ENCODE peak calls at places on chromosomes 3 and 15, in nine cellular contexts. W is T-cell; Z is endothelial cell; J is activated naive CD4-positive, alpha-beta T cell treated with Interleukin-2 at 50 U/mL for 16 hours; G is SW480; N is MCF 10A; U is mammary epithelial cell; E is retinal pigment epithelial cell; D is stimulated activated CD4-positive, alpha-beta T cell treated with anti-CD3 and anti-CD28 coated beads, Interleukin-12 subunit alpha, Interleukin-12 subunit beta, amount 100 ng/mL, for 4 hours. V is an unnamed sample.

GRCh38 chr15:78050851-78051250 is 26.7 kb downstream of the TBC1D2B start:
- DNase-seq in W (no peak), Z (no peak), J (peak; percentile 42), G (no peak), N (no peak), U (no peak), E (no peak), D (no peak), V (no peak)

GRCh38 chr3:77320514-77320913 is 280.6 kb downstream of the ROBO2 start:
- DNase-seq in W (no peak), Z (no peak), J (no peak), G (no peak), N (peak; percentile 36), U (no peak), E (peak; percentile 10), D (no peak), V (no peak)

GRCh38 chr3:175091426-175092114 is 232.4 kb downstream of the NAALADL2 start:
- DNase-seq in W (no peak), Z (no peak), J (no peak), G (no peak), N (no peak), U (no peak), E (no peak), D (no peak), V (no peak)

GRCh38 chr3:108088146-108088545 is 2.7 kb downstream of the CD47 start:
- DNase-seq in W (no peak), Z (no peak), J (no peak), G (no peak), N (no peak), U (no peak), E (no peak), D (no peak), V (no peak)

GRCh38 chr3:101842245-101842934 is 6.9 kb upstream of the NFKBIZ start:
- DNase-seq in W (no peak), Z (no peak), J (no peak), G (no peak), N (no peak), U (no peak), E (no peak), D (no peak), V (no peak)

GRCh38 chr3:34863485-34863884 is 775.8 kb upstream of the ARPP21 start:
- DNase-seq in W (no peak), Z (no peak), J (no peak), G (no peak), N (no peak), U (no peak), E (no peak), D (no peak), V (no peak)

GRCh38 chr3:21642433-21642832 is 108.6 kb downstream of the ZNF385D start:
- DNase-seq in W (no peak), Z (no peak), J (no peak), G (no peak), N (no peak), U (no peak), E (no peak), D (no peak), V (no peak)

GRCh38 chr15:96331942-96332853 is 1.7 kb downstream of the NR2F2 start:
- DNase-seq in W (no peak), Z (no peak), J (no peak), G (peak; percentile 75), N (peak; percentile 73), U (no peak), E (no peak), D (no peak), V (no peak)

GRCh38 chr3:97991278-97991652 is 19.0 kb upstream of the RIOX2 start:
- DNase-seq in W (peak; percentile 14), Z (no peak), J (peak; percentile 4), G (no peak), N (no peak), U (no peak), E (no peak), D (peak; percentile 7), V (no peak)

GRCh38 chr3:179703816-179704215 is 51.0 kb downstream of the USP13 start:
- DNase-seq in W (no peak), Z (no peak), J (no peak), G (no peak), N (no peak), U (no peak), E (no peak), D (no peak), V (no peak)

GRCh38 chr3:195896361-195897080 is 11.8 kb downstream of the TNK2 start:
- DNase-seq in W (no peak), Z (no peak), J (no peak), G (peak; percentile 79), N (peak; percentile 80), U (no peak), E (no peak), D (peak; percentile 18), V (no peak)

GRCh38 chr15:89367485-89368451 is 33.1 kb upstream of the POLG start:
- DNase-seq in W (no peak), Z (no peak), J (no peak), G (no peak), N (no peak), U (no peak), E (no peak), D (no peak), V (no peak)

GRCh38 chr15:44231842-44232241 is 36.8 kb upstream of the FRMD5 start:
- DNase-seq in W (no peak), Z (no peak), J (no peak), G (no peak), N (no peak), U (no peak), E (no peak), D (no peak), V (no peak)

V was measured in activated naive CD8-positive, alpha-beta T cell treated with anti-CD3 and anti-CD28 coated beads, Interleukin-2, amount 50 U/mL, for 24 hours.